ENCODE peak calls at places on chromosomes 2 and 18, in four cellular contexts. F, B, G and O are unnamed samples. For H3K36me3 and H3K27me3, the result is how much of the 10 kb centered on the place peaks cover.

GRCh38 chr18:46680784-46681695 is 24.0 kb upstream of the LOXHD1 start:
- DNase-seq in B (no peak), F (no peak), G (no peak), O (no peak)

GRCh38 chr18:75375341-75375740 is 52.2 kb downstream of the SMIM21 start:
- DNase-seq in B (no peak), F (no peak), G (no peak), O (no peak)

GRCh38 chr2:60213865-60214657 is 339.4 kb downstream of the BCL11A start:
- DNase-seq in G (no peak), F (peak), B (peak), O (no peak)

GRCh38 chr2:25405871-25406270 is 64.1 kb upstream of the DNMT3A start:
- DNase-seq in G (no peak), B (no peak), F (no peak), O (no peak)

GRCh38 chr2:57209799-57210198 is 836.8 kb upstream of the VRK2 start:
- DNase-seq in B (no peak), F (no peak), G (no peak), O (no peak)

GRCh38 chr2:54271843-54272600 is 16.0 kb upstream of the TSPYL6 start:
- DNase-seq in F (no peak), B (no peak), G (no peak), O (no peak)

GRCh38 chr2:73418343-73418742 is 32.7 kb downstream of the ALMS1 start:
- DNase-seq in B (peak), F (peak), G (peak), O (no peak)

GRCh38 chr2:216015722-216016464 is 2.5 kb upstream of the MREG start:
- DNase-seq in F (no peak), B (no peak), G (no peak), O (no peak)

GRCh38 chr2:28695245-28695647 is 56.4 kb upstream of the PPP1CB start:
- DNase-seq in F (no peak), B (no peak), G (no peak), O (no peak)

GRCh38 chr2:1591978-1592907 is 152.1 kb downstream of the PXDN start:
- DNase-seq in B (no peak), G (peak), F (peak), O (peak)
- H3K4me3 ChIP-seq in B (no peak), G (peak), F (no peak), O (no peak)

GRCh38 chr18:42018831-42019230 is 63.8 kb downstream of the PIK3C3 start:
- DNase-seq in G (no peak), B (no peak), F (no peak), O (no peak)
- H3K36me3 ChIP-seq in G (under half), B (under half), F (under half), O (under half)

GRCh38 chr18:59129964-59130703 is 9.6 kb upstream of the SEC11C start:
- DNase-seq in G (no peak), B (no peak), F (no peak), O (no peak)

GRCh38 chr18:59127047-59127446 is 12.6 kb upstream of the SEC11C start:
- DNase-seq in G (no peak), F (no peak), B (no peak), O (peak)

GRCh38 chr18:59123588-59124369 is 15.9 kb upstream of the SEC11C start:
- DNase-seq in F (no peak), B (no peak), G (no peak), O (no peak)

GRCh38 chr18:59124370-59124704 is 15.3 kb upstream of the SEC11C start:
- DNase-seq in F (no peak), G (no peak), B (no peak), O (no peak)
- H3K27me3 ChIP-seq in F (under half), G (under half), B (under half), O (under half)

GRCh38 chr2:133838642-133839370 is 270.5 kb upstream of the NCKAP5 start:
- DNase-seq in F (no peak), B (no peak), G (no peak), O (no peak)

GRCh38 chr2:133840761-133841160 is 272.5 kb upstream of the NCKAP5 start:
- DNase-seq in F (no peak), G (no peak), B (no peak), O (no peak)

GRCh38 chr2:133841905-133842304 is 273.6 kb upstream of the NCKAP5 start:
- DNase-seq in B (no peak), G (no peak), F (no peak), O (no peak)

GRCh38 chr2:133837441-133838090 is 269.3 kb upstream of the NCKAP5 start:
- DNase-seq in G (no peak), F (no peak), B (no peak), O (peak)

DNA sequence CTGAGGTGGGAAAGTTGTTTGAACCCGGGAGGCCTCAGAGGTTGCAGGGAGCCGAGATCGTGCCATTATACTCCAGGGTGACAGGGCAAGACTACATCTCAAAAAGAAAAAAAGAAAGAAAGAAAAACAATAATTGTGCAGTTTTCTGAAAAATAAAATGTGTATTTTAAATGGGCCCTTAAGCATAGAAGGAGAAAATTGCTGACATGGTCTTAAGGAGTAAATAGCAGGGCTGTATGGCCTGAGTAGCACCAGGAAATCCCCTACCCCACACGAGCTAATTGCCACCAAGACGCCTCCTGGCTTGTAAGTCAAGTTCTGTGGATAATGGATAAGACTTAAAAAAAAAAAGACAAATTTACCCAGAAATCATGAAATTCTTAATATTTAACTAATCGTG is 271.4 kb upstream of the NCKAP5 start:
- DNase-seq in G (no peak), B (no peak), F (no peak), O (peak)
- H3K4me3 ChIP-seq in G (no peak), B (no peak), F (no peak), O (no peak)

GRCh38 chr2:37302701-37303252 is 21.9 kb downstream of the PRKD3 start:
- DNase-seq in G (no peak), F (no peak), B (no peak), O (no peak)

GRCh38 chr2:37300578-37300977 is 24.1 kb downstream of the PRKD3 start:
- DNase-seq in B (no peak), F (no peak), G (no peak), O (no peak)

GRCh38 chr2:37301408-37301807 is 23.2 kb downstream of the PRKD3 start:
- DNase-seq in G (no peak), F (no peak), B (no peak), O (no peak)

GRCh38 chr2:37295469-37296073 is 29.1 kb downstream of the PRKD3 start:
- DNase-seq in B (no peak), G (no peak), F (no peak), O (peak)

DNA sequence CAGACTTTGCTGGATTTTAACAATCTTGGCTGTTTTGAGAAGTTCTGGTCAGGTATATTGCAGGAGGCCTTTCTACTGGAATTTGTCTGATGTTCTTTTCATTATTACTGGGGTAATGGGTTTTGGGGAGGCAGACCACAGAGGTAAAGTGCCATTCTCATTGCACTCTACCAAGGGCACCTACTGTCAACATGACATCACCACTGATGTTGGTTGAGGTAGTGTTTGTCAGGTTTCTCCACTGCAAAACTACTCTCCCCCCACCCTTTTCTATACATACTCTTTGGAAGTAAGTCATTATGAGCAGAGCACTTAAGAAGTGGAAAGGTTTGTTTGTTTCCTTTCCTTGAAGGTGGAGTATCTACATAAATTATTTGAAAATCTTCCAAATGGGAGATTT is 27.0 kb downstream of the PRKD3 start:
- DNase-seq in G (no peak), F (no peak), B (no peak), O (no peak)
- H3K36me3 ChIP-seq in G (under half), F (under half), B (under half), O (under half)

GRCh38 chr2:44943031-44943692 is 1.7 kb downstream of the SIX3 start:
- DNase-seq in F (no peak), B (no peak), G (no peak), O (peak)
- H3K27me3 ChIP-seq in F (half or more), B (under half), G (under half), O (half or more)

GRCh38 chr2:234497592-234498023 is 727 bp upstream of the ARL4C start:
- DNase-seq in G (no peak), B (no peak), F (no peak), O (no peak)
- H3K4me3 ChIP-seq in G (peak), B (peak), F (peak), O (peak)

DNA sequence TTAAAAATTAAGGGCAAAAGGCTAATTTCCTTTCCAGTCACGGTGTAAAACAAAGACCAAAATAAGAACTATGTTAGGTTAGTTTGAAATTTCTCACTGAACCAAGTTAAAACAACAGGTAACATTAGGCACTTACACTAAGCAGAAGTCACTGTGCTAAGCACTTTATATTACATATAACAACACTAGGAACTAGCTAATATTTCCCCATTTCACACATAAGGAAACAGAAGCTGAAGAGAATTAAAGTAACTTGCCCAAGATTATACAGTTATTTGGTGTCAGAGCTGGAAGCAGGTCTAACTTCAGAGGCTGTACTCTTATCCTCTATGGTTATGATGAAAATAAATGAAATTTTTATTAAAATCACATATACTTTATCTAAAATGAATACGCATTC is 6.0 kb downstream of the ITSN2 start:
- DNase-seq in F (no peak), B (no peak), G (no peak), O (no peak)
- H3K36me3 ChIP-seq in F (under half), B (under half), G (under half), O (under half)